ENCODE peak calls at places on chromosomes 2 and 18, in seven cellular contexts. B, J, D, Y, P, V and I are unnamed samples.

GRCh38 chr2:29848566-29849310 is 72.6 kb downstream of the ALK start:
- DNase-seq in B (no peak), J (no peak), D (no peak), Y (no peak), P (no peak), V (no peak), I (no peak)

GRCh38 chr2:235244497-235245215 is 249.2 kb upstream of the AGAP1 start:
- DNase-seq in B (no peak), J (peak; percentile 70), D (no peak), Y (no peak), P (no peak), V (no peak), I (no peak)

GRCh38 chr2:40173276-40173675 is 278.6 kb downstream of the SLC8A1 start:
- DNase-seq in B (no peak), J (peak; percentile 24), D (no peak), Y (no peak), P (no peak), V (peak; percentile 56), I (no peak)

GRCh38 chr2:120734930-120735611 is 597 bp upstream of the GLI2 start:
- DNase-seq in B (peak; percentile 66), J (no peak), D (no peak), Y (peak; percentile 60), P (no peak), V (no peak), I (no peak)

GRCh38 chr2:10256525-10257031 is 46.1 kb upstream of the HPCAL1 start:
- DNase-seq in B (no peak), J (no peak), D (no peak), Y (peak; percentile 10), P (no peak), V (no peak), I (no peak)

GRCh38 chr2:37656512-37657423 is 14.7 kb downstream of the CDC42EP3 start:
- DNase-seq in B (no peak), J (peak; percentile 45), D (no peak), Y (no peak), P (no peak), V (no peak), I (no peak)

GRCh38 chr2:238591732-238592131 is 165.0 kb downstream of the ASB1 start:
- DNase-seq in B (no peak), J (no peak), D (no peak), Y (no peak), P (no peak), V (no peak), I (no peak)

GRCh38 chr18:57029761-57030160 is 117.1 kb upstream of the BOD1L2 start:
- DNase-seq in B (no peak), J (no peak), D (no peak), Y (no peak), P (no peak), V (peak; percentile 42), I (no peak)

GRCh38 chr2:72917875-72918660 is 749 bp downstream of the EMX1 start:
- DNase-seq in B (peak; percentile 65), J (no peak), D (no peak), Y (no peak), P (no peak), V (no peak), I (no peak)

GRCh38 chr18:43485565-43485964 is 208.3 kb upstream of the SYT4 start:
- DNase-seq in B (no peak), J (no peak), D (no peak), Y (no peak), P (no peak), V (no peak), I (no peak)

GRCh38 chr2:164186596-164186995 is 434.7 kb downstream of the GRB14 start:
- DNase-seq in B (no peak), J (peak; percentile 6), D (no peak), Y (no peak), P (no peak), V (no peak), I (no peak)

GRCh38 chr2:219442206-219443015 is 7.8 kb downstream of the SPEG start:
- DNase-seq in B (no peak), J (no peak), D (no peak), Y (no peak), P (no peak), V (no peak), I (no peak)

GRCh38 chr2:204483497-204484164 is 61.6 kb upstream of the PARD3B start:
- DNase-seq in B (peak; percentile 47), J (no peak), D (no peak), Y (no peak), P (no peak), V (peak; percentile 23), I (no peak)

GRCh38 chr2:80530442-80531064 is 226.0 kb upstream of the LRRTM1 start:
- DNase-seq in B (no peak), J (no peak), D (no peak), Y (no peak), P (no peak), V (no peak), I (no peak)

GRCh38 chr18:70382992-70383717 is 94.3 kb downstream of the SOCS6 start:
- DNase-seq in B (no peak), J (no peak), D (no peak), Y (no peak), P (no peak), V (no peak), I (no peak)

GRCh38 chr18:60493066-60493465 is 120.5 kb upstream of the MC4R start:
- DNase-seq in B (no peak), J (no peak), D (no peak), Y (no peak), P (no peak), V (no peak), I (no peak)

GRCh38 chr2:70144443-70145167 is 46.2 kb downstream of the C2orf42 start:
- DNase-seq in B (no peak), J (no peak), D (no peak), Y (peak; percentile 42), P (no peak), V (no peak), I (no peak)

GRCh38 chr2:70143314-70144150 is 47.3 kb downstream of the C2orf42 start:
- DNase-seq in B (peak; percentile 70), J (peak; percentile 48), D (no peak), Y (peak; percentile 51), P (peak; percentile 36), V (peak; percentile 57), I (peak; percentile 46)

GRCh38 chr2:70140978-70141753 is 49.7 kb downstream of the C2orf42 start:
- DNase-seq in B (peak; percentile 46), J (peak; percentile 40), D (no peak), Y (peak; percentile 59), P (peak; percentile 43), V (peak; percentile 96), I (peak; percentile 80)

GRCh38 chr2:70142590-70143313 is 48.1 kb downstream of the C2orf42 start:
- DNase-seq in B (peak; percentile 99), J (peak; percentile 96), D (peak; percentile 100), Y (peak; percentile 100), P (peak; percentile 99), V (peak; percentile 100), I (peak; percentile 99)

DNA sequence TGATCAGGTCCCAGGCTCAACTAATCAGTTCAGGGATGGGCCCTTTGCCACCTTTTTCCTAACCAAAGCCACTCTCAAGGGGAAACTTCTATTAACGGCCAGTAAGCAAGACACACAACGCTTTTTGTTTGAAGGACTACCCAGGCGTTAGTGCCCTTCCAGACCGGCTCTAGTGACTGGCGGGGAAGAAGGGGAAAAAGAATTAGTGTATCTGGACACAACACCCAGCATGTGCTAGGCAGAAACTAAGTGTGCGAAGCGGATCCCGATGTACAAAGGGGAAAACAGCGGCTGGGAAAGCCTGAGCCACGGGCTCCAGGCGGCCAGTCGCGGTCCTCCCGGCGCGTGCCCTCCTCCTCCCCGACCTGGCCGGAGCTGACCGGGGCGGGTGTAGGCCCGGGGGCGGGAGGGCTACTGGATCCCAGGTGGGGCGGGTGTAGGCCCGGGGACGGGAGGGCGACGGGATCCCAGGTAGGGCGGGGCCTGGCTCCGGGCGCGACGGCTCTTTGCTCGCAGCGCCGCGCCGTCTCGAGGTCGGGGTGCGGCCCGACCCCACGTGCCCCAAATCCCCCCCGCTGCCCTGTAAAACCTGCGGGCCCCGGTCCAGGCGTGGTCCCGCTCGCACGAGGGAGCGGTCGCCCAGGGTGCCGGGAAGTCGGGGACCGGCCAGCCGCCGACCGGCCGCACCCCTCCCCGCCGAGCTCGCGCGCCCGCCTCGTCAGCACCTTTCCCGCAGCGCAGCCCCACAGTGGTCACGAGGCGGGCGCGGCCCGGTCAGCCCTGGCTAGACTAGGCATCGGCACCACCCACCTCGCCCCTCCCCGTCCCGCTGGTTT is 48.8 kb downstream of the C2orf42 start:
- DNase-seq in B (peak; percentile 81), J (peak; percentile 45), D (no peak), Y (no peak), P (no peak), V (no peak), I (no peak)
- H3K27ac ChIP-seq in B (peak overlapping the region; percentile 89), J (peak overlapping the region; percentile 94), D (peak overlapping the region; percentile 100), Y (peak overlapping the region; percentile 100), P (peak overlapping the region; percentile 97), V (peak overlapping the region; percentile 87), I (peak overlapping the region; percentile 99)

DNA sequence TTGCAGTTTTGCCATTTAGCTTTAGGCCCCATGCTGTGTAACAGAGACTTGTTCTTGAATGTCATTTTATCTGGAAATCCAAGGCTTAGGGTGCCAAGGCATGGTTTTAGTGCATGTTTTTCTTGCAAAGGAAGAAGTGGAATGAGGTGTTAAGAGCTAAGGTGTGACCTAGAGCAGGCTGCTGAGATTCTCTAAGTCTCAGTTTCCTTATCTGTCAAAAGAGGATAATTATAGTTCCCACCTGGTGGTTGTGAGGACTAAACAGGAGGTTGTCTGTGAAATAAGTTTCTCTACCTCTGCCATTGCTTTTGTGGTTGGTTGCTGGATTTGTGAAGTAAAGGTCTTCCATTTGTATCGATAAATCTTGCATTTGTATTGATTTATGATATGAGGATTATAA is 82.0 kb downstream of the TANC1 start:
- DNase-seq in B (no peak), J (no peak), D (no peak), Y (no peak), P (no peak), V (no peak), I (no peak)
- H3K4me1 ChIP-seq in B (peaks cover 57% of the 10 kb centered on the region), J (peaks cover 14% of the 10 kb centered on the region), D (peaks cover 93% of the 10 kb centered on the region), Y (peaks cover 12% of the 10 kb centered on the region), P (no peaks in the 10 kb centered on the region), V (peaks cover 20% of the 10 kb centered on the region), I (no peaks in the 10 kb centered on the region)

GRCh38 chr2:181281206-181281832 is 175.9 kb upstream of the ITGA4 start:
- DNase-seq in B (no peak), J (peak; percentile 54), D (no peak), Y (no peak), P (no peak), V (no peak), I (no peak)

GRCh38 chr2:181273986-181274385 is 183.2 kb upstream of the ITGA4 start:
- DNase-seq in B (no peak), J (no peak), D (no peak), Y (no peak), P (no peak), V (no peak), I (no peak)

DNA sequence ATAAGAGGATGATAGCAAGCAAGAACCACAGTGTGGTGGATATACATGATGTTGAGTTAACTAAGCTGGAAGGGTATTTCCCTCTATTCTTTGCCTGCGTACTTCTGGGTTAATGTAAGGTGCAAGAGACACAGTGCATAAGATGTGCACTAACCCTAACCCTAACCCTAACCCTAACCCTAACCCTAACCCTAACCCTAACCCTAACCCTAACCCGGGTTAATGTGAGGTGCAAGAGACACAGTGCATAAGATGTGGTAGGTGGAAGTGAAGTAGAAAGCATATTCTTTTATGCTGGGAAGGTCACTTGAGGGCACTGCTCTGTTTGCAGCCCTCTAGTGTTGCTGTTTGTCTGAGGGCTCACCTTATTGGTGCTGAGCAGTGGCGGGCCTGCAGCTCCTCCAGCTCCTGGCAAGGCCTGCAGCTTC is 181.5 kb upstream of the ITGA4 start:
- DNase-seq in B (no peak), J (no peak), D (peak; percentile 14), Y (no peak), P (no peak), V (no peak), I (peak; percentile 19)
- H3K27ac ChIP-seq in B (no peak overlapping the region), J (no peak overlapping the region), D (no peak overlapping the region), Y (no peak overlapping the region), P (no peak overlapping the region), V (no peak overlapping the region), I (no peak overlapping the region)

GRCh38 chr2:28407131-28407975 is 14.7 kb downstream of the FOSL2 start:
- DNase-seq in B (no peak), J (no peak), D (no peak), Y (no peak), P (no peak), V (no peak), I (no peak)
- H3K4me1 ChIP-seq in B (peaks cover 9% of the 10 kb centered on the region), J (peaks cover 2% of the 10 kb centered on the region), D (peaks cover 51% of the 10 kb centered on the region), Y (peaks cover 2% of the 10 kb centered on the region), P (peaks cover 64% of the 10 kb centered on the region), V (no peaks in the 10 kb centered on the region), I (no peaks in the 10 kb centered on the region)